ENCODE peak calls at places on chromosomes 13 and 19, in ten cellular contexts. L is pancreas, X is astrocyte of the spinal cord, A is adrenal gland, Y is GM23248, W is colonic mucosa, K is tibial nerve, T is GM23338, J is psoas muscle, R is small intestine. C is an unnamed sample.

GRCh38 chr13:109323338-109323737 is 463.0 kb downstream of the IRS2 start:
- DNase-seq in L (no peak), X (no peak), A (no peak), Y (peak), W (no peak), K (no peak), T (no peak), J (no peak), R (no peak), C (no peak)

GRCh38 chr13:27035892-27036235 is 135.7 kb downstream of the USP12 start:
- DNase-seq in L (no peak), X (peak), A (no peak), Y (no peak), W (no peak), K (no peak), T (no peak), J (no peak), R (no peak), C (no peak)

GRCh38 chr19:32165176-32165575 is 180.2 kb upstream of the ZNF507 start:
- DNase-seq in L (no peak), X (no peak), A (no peak), Y (no peak), W (no peak), K (no peak), T (no peak), J (no peak), R (no peak), C (no peak)

GRCh38 chr19:6997679-6998445 is 23.4 kb downstream of the MBD3L2B start:
- DNase-seq in L (no peak), X (no peak), A (no peak), Y (peak), W (no peak), K (no peak), T (no peak), J (no peak), R (no peak), C (no peak)

GRCh38 chr19:58088521-58089052 is 9.4 kb downstream of the ZSCAN18 start:
- DNase-seq in L (no peak), X (no peak), A (no peak), Y (no peak), W (no peak), K (no peak), T (no peak), J (no peak), R (no peak), C (no peak)

GRCh38 chr19:37342753-37343152 is 28.1 kb upstream of the ZNF527 start:
- DNase-seq in L (no peak), X (no peak), A (no peak), Y (peak), W (no peak), K (no peak), T (no peak), J (no peak), R (no peak), C (no peak)

GRCh38 chr19:14349426-14349825 is 31.8 kb upstream of the ADGRE5 start:
- DNase-seq in L (no peak), X (no peak), A (no peak), Y (no peak), W (no peak), K (no peak), T (no peak), J (no peak), R (no peak), C (no peak)

GRCh38 chr19:5298502-5298901 is 42.1 kb downstream of the PTPRS start:
- DNase-seq in L (peak), X (no peak), A (no peak), Y (no peak), W (no peak), K (no peak), T (no peak), J (peak), R (no peak), C (no peak)

GRCh38 chr13:99948907-99949656 is 22.5 kb downstream of the ZIC5 start:
- DNase-seq in L (no peak), X (no peak), A (no peak), Y (no peak), W (peak), K (no peak), T (no peak), J (no peak), R (peak), C (no peak)

GRCh38 chr19:41001243-41001971 is 10.3 kb downstream of the CYP2B6 start:
- DNase-seq in L (no peak), X (no peak), A (no peak), Y (no peak), W (no peak), K (no peak), T (peak), J (no peak), R (no peak), C (no peak)

GRCh38 chr19:45443462-45444317 is 20.0 kb upstream of the ERCC1 start:
- DNase-seq in L (peak), X (peak), A (peak), Y (peak), W (peak), K (peak), T (peak), J (peak), R (peak), C (peak)

GRCh38 chr13:21537105-21537504 is 66.9 kb downstream of the MICU2 start:
- DNase-seq in L (no peak), X (no peak), A (no peak), Y (peak), W (no peak), K (no peak), T (no peak), J (no peak), R (no peak), C (peak)

GRCh38 chr19:7970716-7971448 is 27.4 kb upstream of the TIMM44 start:
- DNase-seq in L (peak), X (peak), A (peak), Y (peak), W (peak), K (no peak), T (peak), J (peak), R (peak), C (peak)

GRCh38 chr13:102591988-102592781 is 4.6 kb upstream of the TPP2 start:
- DNase-seq in L (peak), X (peak), A (peak), Y (peak), W (peak), K (peak), T (peak), J (peak), R (peak), C (peak)

GRCh38 chr19:742540-743075 is 8.3 kb upstream of the MISP start:
- DNase-seq in L (no peak), X (no peak), A (no peak), Y (no peak), W (no peak), K (no peak), T (no peak), J (no peak), R (no peak), C (no peak)

GRCh38 chr13:99969934-99970760 is 1.4 kb downstream of the ZIC5 start:
- DNase-seq in L (no peak), X (peak), A (peak), Y (peak), W (peak), K (no peak), T (peak), J (no peak), R (no peak), C (no peak)

GRCh38 chr13:73876323-73876722 is 257.9 kb downstream of the KLF12 start:
- DNase-seq in L (no peak), X (no peak), A (no peak), Y (peak), W (no peak), K (no peak), T (no peak), J (no peak), R (no peak), C (peak)

GRCh38 chr19:1251503-1252220 is 3.3 kb downstream of the MIDN start:
- DNase-seq in L (peak), X (peak), A (peak), Y (no peak), W (no peak), K (no peak), T (no peak), J (peak), R (peak), C (peak)

GRCh38 chr19:1512671-1513491 is at the start of gene ADAMTSL5:
- DNase-seq in L (no peak), X (no peak), A (no peak), Y (peak), W (peak), K (no peak), T (peak), J (peak), R (peak), C (peak)

GRCh38 chr13:91596832-91597231 is 198.4 kb downstream of the GPC5 start:
- DNase-seq in L (no peak), X (no peak), A (no peak), Y (no peak), W (no peak), K (no peak), T (no peak), J (no peak), R (no peak), C (no peak)

GRCh38 chr13:108929532-108929931 is 300.1 kb downstream of the MYO16 start:
- DNase-seq in L (no peak), X (no peak), A (no peak), Y (peak), W (no peak), K (no peak), T (peak), J (no peak), R (no peak), C (peak)

GRCh38 chr19:39218230-39219007 is 14.4 kb upstream of the SYCN start:
- DNase-seq in L (no peak), X (no peak), A (no peak), Y (no peak), W (no peak), K (no peak), T (no peak), J (no peak), R (no peak), C (no peak)

GRCh38 chr19:51547397-51548212 is 16.1 kb upstream of the SIGLEC6 start:
- DNase-seq in L (no peak), X (no peak), A (no peak), Y (no peak), W (no peak), K (no peak), T (no peak), J (no peak), R (no peak), C (peak)

GRCh38 chr19:38307076-38307475 is 3.0 kb downstream of the C19orf33 start:
- DNase-seq in L (no peak), X (no peak), A (no peak), Y (no peak), W (no peak), K (no peak), T (no peak), J (no peak), R (no peak), C (no peak)

GRCh38 chr19:23908165-23908564 is 6.5 kb upstream of the ZNF726 start:
- DNase-seq in L (no peak), X (no peak), A (no peak), Y (no peak), W (no peak), K (no peak), T (no peak), J (no peak), R (no peak), C (no peak)

GRCh38 chr19:2816641-2817040 is 3.0 kb upstream of the ZNF554 start:
- DNase-seq in L (no peak), X (no peak), A (no peak), Y (no peak), W (no peak), K (no peak), T (no peak), J (no peak), R (no peak), C (no peak)

DNA sequence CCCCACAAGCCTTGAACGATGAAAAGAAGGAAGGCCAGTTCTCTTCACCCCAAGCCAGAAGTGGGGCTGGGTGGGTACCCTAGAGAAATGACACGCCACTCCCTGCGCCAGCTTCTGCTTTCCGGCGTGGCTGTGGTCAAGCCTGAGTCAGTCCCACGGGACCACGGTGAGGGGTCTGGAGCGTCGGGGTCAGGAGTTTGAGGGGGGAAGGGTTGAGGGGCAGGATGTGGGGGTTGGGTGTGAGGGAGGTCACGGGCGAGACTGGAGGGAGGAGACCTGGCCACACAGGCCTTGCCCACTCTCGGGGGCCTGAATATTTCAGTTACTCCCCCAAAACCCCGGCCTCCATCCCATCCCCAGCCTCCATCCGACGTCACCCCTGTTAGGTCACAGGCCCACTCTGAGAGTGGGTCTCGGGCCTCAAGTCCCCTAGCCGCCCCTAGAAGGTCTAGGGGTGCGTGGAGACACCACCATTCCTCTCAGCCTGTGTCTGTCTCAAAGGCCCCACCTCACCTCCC is 500 bp upstream of the IFI30 start:
- DNase-seq in L (no peak), X (no peak), A (peak), Y (peak), W (no peak), K (no peak), T (no peak), J (peak), R (no peak), C (peak)
- H3K4me3 ChIP-seq in L (no peak), X (no peak), A (no peak), Y (peak), W (peak), K (peak), T (peak), J (peak), R (no peak), C (peak)

GRCh38 chr19:55459950-55460657 is 1.3 kb downstream of the ISOC2 start:
- DNase-seq in L (peak), X (no peak), A (no peak), Y (peak), W (peak), K (no peak), T (no peak), J (no peak), R (peak), C (peak)
- H3K4me3 ChIP-seq in L (peak), X (peak), A (no peak), Y (peak), W (peak), K (peak), T (peak), J (peak), R (no peak), C (peak)

DNA sequence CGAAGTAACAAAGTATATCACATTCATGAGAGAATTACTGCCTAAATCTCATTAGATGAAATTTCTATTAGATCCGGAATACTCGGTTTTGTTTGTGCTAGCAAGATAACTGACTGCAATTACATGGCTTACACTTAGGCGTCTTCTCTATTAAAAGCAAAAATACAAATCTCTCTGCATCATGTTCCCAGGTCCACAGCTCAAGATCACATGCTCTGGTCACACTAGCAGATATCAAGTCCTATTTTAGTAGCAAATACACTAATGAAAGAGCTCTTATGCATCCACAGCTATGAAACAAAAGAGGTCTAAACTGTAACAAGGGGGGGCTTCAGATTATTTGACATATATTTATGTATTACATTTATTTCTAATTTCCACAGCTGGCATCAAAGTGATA is 53.5 kb downstream of the EFNB2 start:
- DNase-seq in L (no peak), X (no peak), A (no peak), Y (no peak), W (no peak), K (no peak), T (no peak), J (no peak), R (no peak), C (no peak)
- H3K4me3 ChIP-seq in L (no peak), X (no peak), A (no peak), Y (no peak), W (no peak), K (no peak), T (no peak), J (no peak), R (no peak), C (no peak)

GRCh38 chr13:45049478-45049877 is 60.1 kb downstream of the GPALPP1 start:
- DNase-seq in L (no peak), X (no peak), A (no peak), Y (no peak), W (no peak), K (no peak), T (no peak), J (no peak), R (no peak), C (no peak)

GRCh38 chr13:45051315-45051714 is 62.0 kb downstream of the GPALPP1 start:
- DNase-seq in L (no peak), X (no peak), A (no peak), Y (no peak), W (no peak), K (no peak), T (no peak), J (no peak), R (no peak), C (no peak)

GRCh38 chr13:45048890-45049407 is 59.6 kb downstream of the GPALPP1 start:
- DNase-seq in L (no peak), X (no peak), A (no peak), Y (no peak), W (no peak), K (no peak), T (no peak), J (no peak), R (no peak), C (no peak)

GRCh38 chr13:45046445-45046844 is 57.1 kb downstream of the GPALPP1 start:
- DNase-seq in L (no peak), X (no peak), A (peak), Y (no peak), W (no peak), K (no peak), T (peak), J (no peak), R (no peak), C (no peak)

DNA sequence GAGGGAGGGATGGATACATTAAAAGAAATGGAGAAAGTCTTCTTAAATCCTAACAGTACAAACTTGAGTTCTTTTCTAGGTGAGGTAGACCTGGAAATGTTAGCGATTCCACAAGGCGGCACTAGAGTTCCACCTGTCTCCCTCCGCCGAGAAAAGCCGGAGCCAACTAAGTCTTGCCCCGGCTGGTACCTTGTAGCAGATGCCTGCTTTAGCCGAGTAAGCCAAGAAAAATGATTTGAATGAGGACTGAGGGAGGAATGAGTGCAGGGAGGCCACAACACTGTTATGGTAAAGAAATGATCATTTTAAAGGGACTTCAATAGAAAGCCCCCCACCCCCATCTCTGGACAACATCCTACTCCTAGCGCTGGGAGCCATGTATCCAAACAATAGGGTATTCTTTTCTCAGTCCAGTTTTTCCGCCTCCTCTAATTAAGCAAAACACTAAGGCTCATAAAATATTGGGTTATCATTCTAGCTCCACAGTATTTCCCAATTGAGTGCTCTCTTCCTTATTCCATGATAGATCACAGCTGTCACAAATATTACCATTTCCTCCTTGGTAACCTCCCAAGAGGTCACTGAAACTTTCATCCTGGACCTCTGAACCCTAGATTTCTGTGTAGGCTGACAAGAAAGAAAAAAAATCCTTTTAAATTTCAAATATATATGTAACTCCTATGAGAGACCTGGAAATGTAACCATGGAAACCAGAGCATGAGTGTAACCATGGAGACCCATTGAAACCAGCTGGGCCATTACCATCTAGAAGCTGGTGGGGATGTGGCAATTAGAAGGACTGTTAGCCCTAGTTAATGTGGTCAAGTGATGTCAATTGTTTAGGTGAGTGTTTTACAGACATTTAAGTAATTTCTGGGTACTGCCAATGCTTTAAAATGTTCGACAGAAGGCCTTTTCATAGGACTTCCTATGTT is 58.3 kb downstream of the GPALPP1 start:
- DNase-seq in L (peak), X (peak), A (peak), Y (peak), W (peak), K (peak), T (peak), J (peak), R (peak), C (peak)
- H3K4me3 ChIP-seq in L (peak), X (peak), A (no peak), Y (peak), W (peak), K (peak), T (peak), J (peak), R (no peak), C (peak)

GRCh38 chr13:25170554-25171107 is 1.5 kb downstream of the AMER2 start:
- DNase-seq in L (no peak), X (no peak), A (no peak), Y (peak), W (no peak), K (no peak), T (peak), J (no peak), R (no peak), C (no peak)

GRCh38 chr13:25171170-25171516 is 945 bp downstream of the AMER2 start:
- DNase-seq in L (no peak), X (no peak), A (no peak), Y (peak), W (no peak), K (no peak), T (no peak), J (no peak), R (no peak), C (no peak)

GRCh38 chr13:25172303-25172630 is 179 bp upstream of the AMER2 start:
- DNase-seq in L (no peak), X (no peak), A (no peak), Y (no peak), W (no peak), K (no peak), T (no peak), J (no peak), R (no peak), C (no peak)

GRCh38 chr13:25169951-25170553 is 2.0 kb downstream of the AMER2 start:
- DNase-seq in L (no peak), X (no peak), A (no peak), Y (no peak), W (no peak), K (no peak), T (no peak), J (no peak), R (no peak), C (no peak)

GRCh38 chr13:25171517-25172302 is at the start of gene AMER2:
- DNase-seq in L (peak), X (peak), A (peak), Y (peak), W (no peak), K (no peak), T (peak), J (no peak), R (no peak), C (peak)
- H3K4me3 ChIP-seq in L (peak), X (peak), A (no peak), Y (peak), W (no peak), K (peak), T (peak), J (peak), R (no peak), C (peak)